ENCODE peak calls at places on chromosome X, in ten cellular contexts. One of them, this sample, is unnamed.

GRCh38 chrX:138756234-138756633 is 44.7 kb upstream of the FGF13 start:
- DNase-seq in GDM1: no peak
- DNase-seq in WTC11: peak; percentile 58
- DNase-seq in T-helper 9 cell: no peak
- DNase-seq in stimulated activated naive B cell treated with anti-CD40 and anti-IgM and Interleukin-4, amounts not matched to agents 10 μg/mL and 1 μg/mL and 100 μg/mL, for 72 hours: no peak
- DNase-seq in activated CD8-positive, alpha-beta memory T cell treated with anti-CD3 and anti-CD28 coated beads, Interleukin-2, amount 10 ng/mL, durations not matched to agents 7 days and 5 days: no peak
- DNase-seq in NCI-H2081: no peak
- DNase-seq in stimulated activated CD4-positive, alpha-beta T cell treated with anti-CD3 and anti-CD28 coated beads, Interleukin-4, amount 100 ng/mL, for 1 hour: no peak
- DNase-seq in progenitor cell of endocrine pancreas: peak; percentile 24
- DNase-seq in T-helper 1 cell: no peak
- DNase-seq in this sample: no peak

GRCh38 chrX:13685126-13685763 is 3.7 kb upstream of the RAB9A start:
- DNase-seq in GDM1: no peak
- DNase-seq in WTC11: no peak
- DNase-seq in T-helper 9 cell: no peak
- DNase-seq in stimulated activated naive B cell treated with anti-CD40 and anti-IgM and Interleukin-4, amounts not matched to agents 10 μg/mL and 1 μg/mL and 100 μg/mL, for 72 hours: no peak
- DNase-seq in activated CD8-positive, alpha-beta memory T cell treated with anti-CD3 and anti-CD28 coated beads, Interleukin-2, amount 10 ng/mL, durations not matched to agents 7 days and 5 days: no peak
- DNase-seq in NCI-H2081: no peak
- DNase-seq in stimulated activated CD4-positive, alpha-beta T cell treated with anti-CD3 and anti-CD28 coated beads, Interleukin-4, amount 100 ng/mL, for 1 hour: no peak
- DNase-seq in progenitor cell of endocrine pancreas: no peak
- DNase-seq in T-helper 1 cell: no peak
- DNase-seq in this sample: no peak

GRCh38 chrX:77962068-77962902 is 7.2 kb downstream of the PGAM4 start:
- DNase-seq in GDM1: no peak
- DNase-seq in WTC11: no peak
- DNase-seq in T-helper 9 cell: no peak
- DNase-seq in stimulated activated naive B cell treated with anti-CD40 and anti-IgM and Interleukin-4, amounts not matched to agents 10 μg/mL and 1 μg/mL and 100 μg/mL, for 72 hours: no peak
- DNase-seq in activated CD8-positive, alpha-beta memory T cell treated with anti-CD3 and anti-CD28 coated beads, Interleukin-2, amount 10 ng/mL, durations not matched to agents 7 days and 5 days: no peak
- DNase-seq in NCI-H2081: no peak
- DNase-seq in stimulated activated CD4-positive, alpha-beta T cell treated with anti-CD3 and anti-CD28 coated beads, Interleukin-4, amount 100 ng/mL, for 1 hour: no peak
- DNase-seq in progenitor cell of endocrine pancreas: no peak
- DNase-seq in T-helper 1 cell: no peak
- DNase-seq in this sample: no peak

GRCh38 chrX:71095971-71096701 is 485 bp downstream of the FOXO4 start:
- DNase-seq in GDM1: peak; percentile 58
- DNase-seq in WTC11: peak; percentile 24
- DNase-seq in T-helper 9 cell: no peak
- DNase-seq in stimulated activated naive B cell treated with anti-CD40 and anti-IgM and Interleukin-4, amounts not matched to agents 10 μg/mL and 1 μg/mL and 100 μg/mL, for 72 hours: no peak
- DNase-seq in activated CD8-positive, alpha-beta memory T cell treated with anti-CD3 and anti-CD28 coated beads, Interleukin-2, amount 10 ng/mL, durations not matched to agents 7 days and 5 days: no peak
- DNase-seq in NCI-H2081: no peak
- DNase-seq in stimulated activated CD4-positive, alpha-beta T cell treated with anti-CD3 and anti-CD28 coated beads, Interleukin-4, amount 100 ng/mL, for 1 hour: no peak
- DNase-seq in progenitor cell of endocrine pancreas: no peak
- DNase-seq in T-helper 1 cell: no peak
- DNase-seq in this sample: no peak

GRCh38 chrX:120452131-120452530 is 17.0 kb downstream of the LAMP2 start:
- DNase-seq in GDM1: peak; percentile 22
- DNase-seq in WTC11: peak; percentile 13
- DNase-seq in T-helper 9 cell: no peak
- DNase-seq in stimulated activated naive B cell treated with anti-CD40 and anti-IgM and Interleukin-4, amounts not matched to agents 10 μg/mL and 1 μg/mL and 100 μg/mL, for 72 hours: no peak
- DNase-seq in activated CD8-positive, alpha-beta memory T cell treated with anti-CD3 and anti-CD28 coated beads, Interleukin-2, amount 10 ng/mL, durations not matched to agents 7 days and 5 days: no peak
- DNase-seq in NCI-H2081: peak; percentile 6
- DNase-seq in stimulated activated CD4-positive, alpha-beta T cell treated with anti-CD3 and anti-CD28 coated beads, Interleukin-4, amount 100 ng/mL, for 1 hour: no peak
- DNase-seq in progenitor cell of endocrine pancreas: no peak
- DNase-seq in T-helper 1 cell: no peak
- DNase-seq in this sample: no peak

GRCh38 chrX:68982476-68982875 is 153.7 kb downstream of the EFNB1 start:
- DNase-seq in GDM1: no peak
- DNase-seq in WTC11: no peak
- DNase-seq in T-helper 9 cell: no peak
- DNase-seq in stimulated activated naive B cell treated with anti-CD40 and anti-IgM and Interleukin-4, amounts not matched to agents 10 μg/mL and 1 μg/mL and 100 μg/mL, for 72 hours: no peak
- DNase-seq in activated CD8-positive, alpha-beta memory T cell treated with anti-CD3 and anti-CD28 coated beads, Interleukin-2, amount 10 ng/mL, durations not matched to agents 7 days and 5 days: no peak
- DNase-seq in NCI-H2081: no peak
- DNase-seq in stimulated activated CD4-positive, alpha-beta T cell treated with anti-CD3 and anti-CD28 coated beads, Interleukin-4, amount 100 ng/mL, for 1 hour: no peak
- DNase-seq in progenitor cell of endocrine pancreas: no peak
- DNase-seq in T-helper 1 cell: no peak
- DNase-seq in this sample: no peak

GRCh38 chrX:71619193-71619592 is 882 bp upstream of the CXCR3 start:
- DNase-seq in GDM1: no peak
- DNase-seq in WTC11: no peak
- DNase-seq in T-helper 9 cell: peak; percentile 47
- DNase-seq in stimulated activated naive B cell treated with anti-CD40 and anti-IgM and Interleukin-4, amounts not matched to agents 10 μg/mL and 1 μg/mL and 100 μg/mL, for 72 hours: peak; percentile 54
- DNase-seq in activated CD8-positive, alpha-beta memory T cell treated with anti-CD3 and anti-CD28 coated beads, Interleukin-2, amount 10 ng/mL, durations not matched to agents 7 days and 5 days: peak; percentile 72
- DNase-seq in NCI-H2081: no peak
- DNase-seq in stimulated activated CD4-positive, alpha-beta T cell treated with anti-CD3 and anti-CD28 coated beads, Interleukin-4, amount 100 ng/mL, for 1 hour: peak; percentile 58
- DNase-seq in progenitor cell of endocrine pancreas: no peak
- DNase-seq in T-helper 1 cell: peak; percentile 54
- DNase-seq in this sample: peak; percentile 48

GRCh38 chrX:8607326-8607725 is 124.6 kb downstream of the ANOS1 start:
- DNase-seq in GDM1: no peak
- DNase-seq in WTC11: no peak
- DNase-seq in T-helper 9 cell: no peak
- DNase-seq in stimulated activated naive B cell treated with anti-CD40 and anti-IgM and Interleukin-4, amounts not matched to agents 10 μg/mL and 1 μg/mL and 100 μg/mL, for 72 hours: no peak
- DNase-seq in activated CD8-positive, alpha-beta memory T cell treated with anti-CD3 and anti-CD28 coated beads, Interleukin-2, amount 10 ng/mL, durations not matched to agents 7 days and 5 days: no peak
- DNase-seq in NCI-H2081: no peak
- DNase-seq in stimulated activated CD4-positive, alpha-beta T cell treated with anti-CD3 and anti-CD28 coated beads, Interleukin-4, amount 100 ng/mL, for 1 hour: no peak
- DNase-seq in progenitor cell of endocrine pancreas: no peak
- DNase-seq in T-helper 1 cell: no peak
- DNase-seq in this sample: no peak

GRCh38 chrX:135914404-135914803 is 20.9 kb downstream of the SAGE1 start:
- DNase-seq in GDM1: no peak
- DNase-seq in WTC11: no peak
- DNase-seq in T-helper 9 cell: no peak
- DNase-seq in stimulated activated naive B cell treated with anti-CD40 and anti-IgM and Interleukin-4, amounts not matched to agents 10 μg/mL and 1 μg/mL and 100 μg/mL, for 72 hours: no peak
- DNase-seq in activated CD8-positive, alpha-beta memory T cell treated with anti-CD3 and anti-CD28 coated beads, Interleukin-2, amount 10 ng/mL, durations not matched to agents 7 days and 5 days: no peak
- DNase-seq in NCI-H2081: no peak
- DNase-seq in stimulated activated CD4-positive, alpha-beta T cell treated with anti-CD3 and anti-CD28 coated beads, Interleukin-4, amount 100 ng/mL, for 1 hour: no peak
- DNase-seq in progenitor cell of endocrine pancreas: no peak
- DNase-seq in T-helper 1 cell: no peak
- DNase-seq in this sample: no peak

GRCh38 chrX:117743469-117744251 is 372.9 kb downstream of the KLHL13 start:
- DNase-seq in GDM1: no peak
- DNase-seq in WTC11: no peak
- DNase-seq in T-helper 9 cell: no peak
- DNase-seq in stimulated activated naive B cell treated with anti-CD40 and anti-IgM and Interleukin-4, amounts not matched to agents 10 μg/mL and 1 μg/mL and 100 μg/mL, for 72 hours: no peak
- DNase-seq in activated CD8-positive, alpha-beta memory T cell treated with anti-CD3 and anti-CD28 coated beads, Interleukin-2, amount 10 ng/mL, durations not matched to agents 7 days and 5 days: no peak
- DNase-seq in NCI-H2081: peak; percentile 36
- DNase-seq in stimulated activated CD4-positive, alpha-beta T cell treated with anti-CD3 and anti-CD28 coated beads, Interleukin-4, amount 100 ng/mL, for 1 hour: no peak
- DNase-seq in progenitor cell of endocrine pancreas: no peak
- DNase-seq in T-helper 1 cell: no peak
- DNase-seq in this sample: no peak

GRCh38 chrX:144265641-144266040 is 381.8 kb downstream of the UBE2NL start:
- DNase-seq in GDM1: no peak
- DNase-seq in WTC11: no peak
- DNase-seq in T-helper 9 cell: no peak
- DNase-seq in stimulated activated naive B cell treated with anti-CD40 and anti-IgM and Interleukin-4, amounts not matched to agents 10 μg/mL and 1 μg/mL and 100 μg/mL, for 72 hours: no peak
- DNase-seq in activated CD8-positive, alpha-beta memory T cell treated with anti-CD3 and anti-CD28 coated beads, Interleukin-2, amount 10 ng/mL, durations not matched to agents 7 days and 5 days: no peak
- DNase-seq in NCI-H2081: no peak
- DNase-seq in stimulated activated CD4-positive, alpha-beta T cell treated with anti-CD3 and anti-CD28 coated beads, Interleukin-4, amount 100 ng/mL, for 1 hour: no peak
- DNase-seq in progenitor cell of endocrine pancreas: no peak
- DNase-seq in T-helper 1 cell: no peak
- DNase-seq in this sample: no peak

This sample was measured in activated CD8-positive, alpha-beta T cell treated with anti-CD3 and anti-CD28 coated beads, Interleukin-2, amount 10 ng/mL, durations not matched to agents 7 days and 5 days.